ENCODE peak calls at places on chromosomes 4 and X, in seven cellular contexts. J, R, Y, Q, Z, W and F are unnamed samples.

GRCh38 chr4:167234388-167234881 is at the start of gene SPOCK3:
- DNase-seq in J (peak), R (no peak), Y (no peak), Q (peak), Z (no peak), W (peak), F (no peak)

GRCh38 chr4:151865327-151865726 is 104.5 kb upstream of the GATB start:
- DNase-seq in J (no peak), R (no peak), Y (no peak), Q (no peak), Z (no peak), W (no peak), F (peak)

GRCh38 chrX:9341305-9342201 is 123.3 kb upstream of the TBL1X start:
- DNase-seq in J (peak), R (no peak), Y (peak), Q (peak), Z (peak), W (no peak), F (peak)

GRCh38 chr4:7861440-7861881 is 78.2 kb downstream of the AFAP1 start:
- DNase-seq in J (no peak), R (no peak), Y (no peak), Q (no peak), Z (no peak), W (no peak), F (no peak)

GRCh38 chr4:19301527-19301926 is 950.2 kb upstream of the SLIT2 start:
- DNase-seq in J (no peak), R (no peak), Y (no peak), Q (no peak), Z (no peak), W (no peak), F (no peak)

GRCh38 chr4:72820107-72820506 is 249.4 kb downstream of the COX18 start:
- DNase-seq in J (no peak), R (no peak), Y (no peak), Q (no peak), Z (no peak), W (no peak), F (no peak)

GRCh38 chrX:134545524-134545923 is 85.6 kb downstream of the HPRT1 start:
- DNase-seq in J (no peak), R (no peak), Y (no peak), Q (no peak), Z (peak), W (no peak), F (no peak)

GRCh38 chrX:78595901-78596502 is 63.1 kb downstream of the RTL3 start:
- DNase-seq in J (no peak), R (no peak), Y (peak), Q (no peak), Z (no peak), W (no peak), F (peak)

GRCh38 chr4:15031993-15032660 is 29.8 kb downstream of the CPEB2 start:
- DNase-seq in J (no peak), R (no peak), Y (no peak), Q (no peak), Z (no peak), W (no peak), F (no peak)

GRCh38 chr4:26568446-26568994 is 15.4 kb upstream of the TBC1D19 start:
- DNase-seq in J (no peak), R (no peak), Y (no peak), Q (no peak), Z (no peak), W (no peak), F (no peak)

GRCh38 chrX:7266261-7266660 is 118.3 kb upstream of the PUDP start:
- DNase-seq in J (no peak), R (no peak), Y (no peak), Q (no peak), Z (no peak), W (no peak), F (no peak)

GRCh38 chr4:16581117-16581516 is 317.3 kb downstream of the LDB2 start:
- DNase-seq in J (no peak), R (no peak), Y (no peak), Q (no peak), Z (no peak), W (no peak), F (no peak)

GRCh38 chrX:42219231-42219630 is 295.9 kb upstream of the CASK start:
- DNase-seq in J (no peak), R (no peak), Y (no peak), Q (no peak), Z (no peak), W (no peak), F (no peak)

GRCh38 chr4:156547439-156547838 is 424.2 kb downstream of the PDGFC start:
- DNase-seq in J (no peak), R (no peak), Y (no peak), Q (no peak), Z (no peak), W (no peak), F (peak)

GRCh38 chrX:68698955-68699354 is 51.5 kb downstream of the STARD8 start:
- DNase-seq in J (no peak), R (no peak), Y (no peak), Q (no peak), Z (no peak), W (no peak), F (no peak)

GRCh38 chrX:72712094-72712755 is 1.9 kb downstream of the PHKA1 start:
- DNase-seq in J (no peak), R (no peak), Y (no peak), Q (no peak), Z (no peak), W (peak), F (peak)

GRCh38 chr4:32022071-32022470 is 1301.9 kb downstream of the PCDH7 start:
- DNase-seq in J (no peak), R (no peak), Y (no peak), Q (no peak), Z (no peak), W (no peak), F (no peak)

GRCh38 chr4:78656968-78657445 is 105.4 kb downstream of the ANXA3 start:
- DNase-seq in J (peak), R (no peak), Y (no peak), Q (no peak), Z (no peak), W (no peak), F (peak)

GRCh38 chrX:153672531-153673397 is 849 bp downstream of the PNCK start:
- DNase-seq in J (no peak), R (no peak), Y (no peak), Q (no peak), Z (no peak), W (no peak), F (peak)

GRCh38 chrX:12970691-12971202 is 4.2 kb upstream of the TMSB4X start:
- DNase-seq in J (no peak), R (no peak), Y (no peak), Q (no peak), Z (no peak), W (no peak), F (peak)

GRCh38 chr4:61911313-61911756 is 711.2 kb downstream of the ADGRL3 start:
- DNase-seq in J (no peak), R (no peak), Y (no peak), Q (no peak), Z (no peak), W (no peak), F (no peak)

GRCh38 chr4:189021831-189022230 is 882.6 kb downstream of the TRIML1 start:
- DNase-seq in J (no peak), R (no peak), Y (peak), Q (no peak), Z (no peak), W (no peak), F (no peak)

GRCh38 chr4:10879411-10880110 is 195.0 kb upstream of the CLNK start:
- DNase-seq in J (no peak), R (no peak), Y (no peak), Q (no peak), Z (no peak), W (no peak), F (no peak)

GRCh38 chr4:136078971-136079370 is 1453.3 kb downstream of the PCDH18 start:
- DNase-seq in J (no peak), R (no peak), Y (no peak), Q (no peak), Z (no peak), W (no peak), F (peak)

GRCh38 chr4:55251352-55251751 is 94.7 kb upstream of the SRD5A3 start:
- DNase-seq in J (no peak), R (no peak), Y (no peak), Q (no peak), Z (no peak), W (no peak), F (no peak)

GRCh38 chrX:68443155-68443868 is 10.0 kb upstream of the OPHN1 start:
- DNase-seq in J (peak), R (no peak), Y (no peak), Q (no peak), Z (no peak), W (no peak), F (peak)

GRCh38 chr4:130808492-130808891 is 1712.5 kb downstream of the C4orf33 start:
- DNase-seq in J (no peak), R (no peak), Y (peak), Q (no peak), Z (no peak), W (no peak), F (peak)

GRCh38 chr4:40322853-40323252 is 12.3 kb upstream of the CHRNA9 start:
- DNase-seq in J (no peak), R (no peak), Y (no peak), Q (no peak), Z (no peak), W (no peak), F (no peak)

GRCh38 chr4:164926301-164926700 is 49.3 kb downstream of the APELA start:
- DNase-seq in J (no peak), R (no peak), Y (no peak), Q (no peak), Z (no peak), W (no peak), F (no peak)